ENCODE peak calls at places on chromosomes 7 and 10, in eight cellular contexts. I is choroid plexus epithelial cell, Z is natural killer cell, B is cardiac fibroblast, A is astrocyte of the spinal cord, P is heart left ventricle, Y is GM20000, K is GM12865. F is an unnamed sample.
A peak's percentile ranks its signal among the peaks of the same experiment; 100 is the strongest.

GRCh38 chr10:82692458-82692857 is 817.5 kb downstream of the NRG3 start:
- DNase-seq in Z (no peak), I (no peak), K (no peak), Y (no peak), A (no peak), B (no peak), P (no peak), F (no peak)

GRCh38 chr7:81574723-81575326 is 195.0 kb downstream of the HGF start:
- DNase-seq in K (no peak), Z (no peak), B (peak; percentile 85), P (no peak), A (no peak), Y (no peak), I (peak; percentile 60), F (no peak)

GRCh38 chr7:2248984-2249694 is 7.1 kb downstream of the NUDT1 start:
- DNase-seq in I (peak; percentile 99), A (peak; percentile 98), K (peak; percentile 69), P (peak; percentile 82), B (peak; percentile 94), Y (peak; percentile 74), Z (no peak), F (no peak)

GRCh38 chr10:92965314-92965713 is 95.3 kb upstream of the CYP26C1 start:
- DNase-seq in I (peak; percentile 74), K (peak; percentile 56), Y (peak; percentile 44), B (peak; percentile 77), Z (no peak), P (no peak), A (peak; percentile 73), F (no peak)

GRCh38 chr7:641269-641671 is 85.2 kb upstream of the DNAAF5 start:
- DNase-seq in I (peak; percentile 15), Y (no peak), P (peak; percentile 25), B (no peak), K (no peak), Z (no peak), A (no peak), F (no peak)

GRCh38 chr10:69911571-69912528 is 110.1 kb downstream of the COL13A1 start:
- DNase-seq in P (peak; percentile 37), Z (no peak), Y (no peak), I (no peak), B (peak; percentile 77), A (no peak), K (no peak), F (no peak)

GRCh38 chr7:157267516-157267915 is 69.3 kb upstream of the DNAJB6 start:
- DNase-seq in Z (no peak), I (no peak), P (no peak), A (no peak), K (no peak), Y (no peak), B (no peak), F (no peak)

GRCh38 chr7:139618482-139619366 is 95.2 kb downstream of the CLEC2L start:
- DNase-seq in P (no peak), B (peak; percentile 56), K (peak; percentile 31), Z (no peak), Y (peak; percentile 16), I (peak; percentile 56), A (peak; percentile 45), F (peak; percentile 45)

GRCh38 chr7:34133983-34134782 is 228.8 kb downstream of the BMPER start:
- DNase-seq in A (peak; percentile 82), Z (no peak), P (peak; percentile 66), B (peak; percentile 85), Y (peak; percentile 25), I (peak; percentile 89), K (peak; percentile 42), F (peak; percentile 82)

GRCh38 chr10:22932626-22933370 is 4.9 kb downstream of the ARMC3 start:
- DNase-seq in A (no peak), K (no peak), B (peak; percentile 9), Z (no peak), I (no peak), P (no peak), Y (no peak), F (no peak)

GRCh38 chr10:89249066-89249465 is 2.5 kb downstream of the LIPA start:
- DNase-seq in B (no peak), Y (peak; percentile 45), P (no peak), A (no peak), Z (no peak), I (no peak), K (peak; percentile 55), F (no peak)

GRCh38 chr10:124906551-124907001 is 35.3 kb upstream of the ZRANB1 start:
- DNase-seq in K (no peak), B (peak; percentile 73), P (no peak), Z (no peak), Y (no peak), I (peak; percentile 88), A (peak; percentile 91), F (no peak)

GRCh38 chr7:6290345-6290744 is 17.9 kb upstream of the CYTH3 start:
- DNase-seq in I (no peak), A (no peak), Z (no peak), P (no peak), K (no peak), Y (no peak), B (no peak), F (no peak)

GRCh38 chr10:88115968-88116367 is 252.5 kb downstream of the PTEN start:
- DNase-seq in Y (no peak), P (no peak), I (no peak), A (peak; percentile 18), K (peak; percentile 14), Z (no peak), B (no peak), F (no peak)

GRCh38 chr7:133572853-133573252 is 320.0 kb downstream of the EXOC4 start:
- DNase-seq in P (no peak), K (no peak), A (no peak), I (no peak), B (no peak), Y (no peak), Z (no peak), F (no peak)

DNA sequence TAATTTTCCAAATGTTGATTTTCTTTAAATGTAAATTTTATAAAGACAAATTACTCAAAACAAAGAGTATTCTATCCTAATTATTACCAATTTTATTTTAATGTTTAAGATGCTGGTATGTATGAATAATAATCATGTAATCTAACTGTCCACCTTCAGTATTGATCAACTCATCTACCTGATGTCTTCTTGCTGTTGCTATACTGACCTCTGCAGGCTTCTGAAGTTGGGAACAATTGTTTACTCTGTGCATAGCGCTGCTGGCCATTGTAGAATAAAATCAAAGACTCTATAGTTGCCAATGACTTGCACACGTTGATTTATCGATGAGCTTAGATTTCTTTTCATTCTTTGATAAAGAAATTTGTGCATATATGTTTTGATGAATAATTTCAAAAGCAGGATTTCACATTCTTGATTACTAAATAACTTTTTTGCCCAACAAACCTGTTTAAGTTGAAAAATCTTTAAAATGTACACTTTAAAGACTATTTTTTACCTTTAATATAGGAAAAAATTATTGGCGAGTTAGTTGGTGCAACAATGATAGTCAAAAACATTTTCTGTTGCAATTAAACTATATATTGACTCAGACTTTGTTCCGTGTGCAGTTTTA is 282.3 kb downstream of the TFEC start:
- DNase-seq in Z (no peak), I (peak; percentile 30), K (peak; percentile 37), Y (no peak), B (peak; percentile 8), P (no peak), A (peak; percentile 3), F (no peak)
- TF ChIP-seq CTCF in Z (no peak), I (peak; percentile 54), K (peak; percentile 30), Y (no peak), B (no peak), P (no peak), A (peak; percentile 44), F (no peak)

DNA sequence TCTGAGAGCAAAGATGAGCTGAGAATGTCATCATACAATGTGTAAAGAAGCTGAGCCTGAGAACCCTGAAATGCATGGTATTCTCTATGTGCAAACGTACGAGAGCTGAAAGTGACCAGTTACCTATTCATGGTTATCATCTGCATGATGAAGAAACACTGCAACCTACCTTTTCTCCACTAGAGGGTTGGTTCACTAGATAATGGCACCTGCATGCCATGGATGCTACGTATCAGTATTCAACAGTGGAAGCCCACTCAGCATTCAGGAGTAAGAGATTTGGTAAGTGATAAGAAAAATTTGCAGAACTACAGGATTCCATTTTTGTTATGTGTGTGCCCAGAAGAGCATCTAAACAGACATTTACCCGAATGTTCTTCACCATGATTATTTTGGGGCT is 145.4 kb downstream of the PTPRN2 start:
- DNase-seq in I (peak; percentile 31), B (no peak), Z (no peak), K (no peak), A (no peak), P (no peak), Y (no peak), F (no peak)
- TF ChIP-seq CTCF in I (peak; percentile 47), B (peak; percentile 11), Z (no peak), K (no peak), A (no peak), P (no peak), Y (no peak), F (peak; percentile 63)

DNA sequence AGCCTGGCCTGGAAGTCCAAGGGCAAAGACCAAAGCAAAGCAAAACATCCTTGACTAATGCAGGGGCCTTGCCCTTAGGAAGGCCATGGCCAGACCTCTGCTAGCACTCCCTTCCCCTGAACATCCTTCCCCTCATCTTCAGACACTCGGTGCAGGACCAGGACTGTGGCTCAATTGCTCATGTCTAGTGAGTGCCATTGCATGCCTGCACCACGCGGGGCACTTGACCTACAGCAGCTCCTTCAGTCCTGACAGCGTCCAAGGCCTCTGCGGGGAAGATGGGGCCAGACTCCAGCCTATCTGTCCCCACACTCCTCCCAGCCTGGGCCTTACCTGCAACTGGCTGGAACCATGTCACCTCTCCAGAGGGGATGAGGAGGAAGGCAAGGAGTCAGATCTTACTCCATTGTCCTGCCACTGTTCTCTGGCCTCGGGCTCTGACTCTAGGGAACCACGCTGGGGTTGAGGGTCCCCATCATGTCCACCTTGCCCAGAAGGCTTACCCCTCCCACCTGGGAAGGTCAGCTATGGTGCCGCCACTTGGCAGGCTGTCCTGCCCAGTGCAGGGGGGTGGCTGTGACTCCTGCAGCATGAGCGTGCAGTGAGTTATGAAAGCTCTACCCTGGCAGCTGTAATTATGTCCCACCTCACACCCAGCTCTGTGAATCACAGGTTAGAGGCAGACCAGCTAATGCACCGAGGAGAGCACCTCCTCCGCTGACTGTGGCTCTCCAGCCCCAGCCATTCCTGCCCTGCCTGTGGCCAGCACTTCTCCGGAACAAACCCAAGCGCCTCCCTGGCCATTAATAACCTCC is 16.1 kb downstream of the DRGX start:
- DNase-seq in K (peak; percentile 39), I (peak; percentile 30), A (no peak), Y (no peak), P (no peak), Z (no peak), B (no peak), F (no peak)
- TF ChIP-seq CTCF in K (peak; percentile 47), I (peak; percentile 42), A (peak; percentile 30), Y (peak; percentile 14), P (peak; percentile 10), Z (no peak), B (peak; percentile 40), F (peak; percentile 19)

DNA sequence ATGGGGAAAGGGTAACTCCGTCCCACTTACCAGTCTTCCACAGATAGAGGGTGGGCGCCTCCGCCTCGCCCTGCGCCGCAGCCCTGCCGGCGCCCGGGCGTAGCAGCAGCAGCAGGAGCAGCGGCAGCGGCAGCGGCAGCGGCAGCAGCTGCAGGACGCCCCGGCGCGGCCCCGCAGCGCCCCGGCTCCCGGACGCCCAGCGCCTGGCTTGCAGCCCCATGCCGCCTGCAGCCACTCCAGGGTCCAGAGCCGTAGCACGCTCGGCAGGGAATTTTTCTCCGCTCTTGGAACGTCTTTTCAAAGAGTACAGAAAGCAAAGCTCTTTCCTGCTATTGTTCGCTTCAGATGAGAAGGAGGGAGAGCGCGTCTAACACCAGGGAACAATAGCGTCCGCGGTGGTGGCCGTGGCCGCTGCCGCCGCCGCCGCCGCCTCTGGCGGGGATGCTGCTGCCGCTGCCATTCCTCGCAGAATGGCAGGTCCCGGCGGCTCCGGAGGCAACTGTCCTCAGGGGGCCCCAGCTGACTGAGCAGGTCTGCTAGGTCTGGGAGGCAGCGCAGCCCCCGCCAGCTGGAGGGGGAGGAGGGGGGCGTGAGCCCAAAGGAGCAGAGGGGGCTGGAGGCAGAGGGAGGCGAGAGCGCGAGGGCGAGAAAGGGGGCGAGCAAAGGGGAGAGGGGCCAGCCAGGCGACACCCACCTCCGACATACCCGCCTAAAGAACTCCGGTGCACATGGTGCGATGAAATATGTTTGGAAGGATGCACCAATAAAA is at the start of gene THSD7A:
- DNase-seq in Z (no peak), P (peak; percentile 74), Y (peak; percentile 31), K (peak; percentile 5), I (peak; percentile 54), B (peak; percentile 70), A (peak; percentile 51), F (peak; percentile 89)
- TF ChIP-seq CTCF in Z (no peak), P (no peak), Y (no peak), K (no peak), I (no peak), B (no peak), A (no peak), F (no peak)